ENCODE peak calls at places on chromosomes 4 and X, in six cellular contexts. E is HCT116, L is fibroblast of lung, K is cardiac muscle cell, T is SK-N-SH, J is Peyer's patch. Y is an unnamed sample.

GRCh38 chrX:109352121-109352556 is 129.7 kb downstream of the GUCY2F start:
- DNase-seq in T (no peak), E (no peak), K (no peak), L (peak; percentile 63), J (no peak), Y (no peak)

GRCh38 chr4:100848865-100849264 is 331.0 kb upstream of the EMCN start:
- DNase-seq in K (peak; percentile 10), T (no peak), L (no peak), E (peak; percentile 38), J (no peak), Y (no peak)

GRCh38 chr4:73776363-73776762 is 36.0 kb downstream of the CXCL8 start:
- DNase-seq in T (no peak), J (no peak), E (no peak), K (no peak), L (peak; percentile 94), Y (no peak)

GRCh38 chr4:75385139-75385538 is 129.1 kb downstream of the RCHY1 start:
- DNase-seq in K (no peak), T (no peak), L (no peak), E (no peak), J (no peak), Y (no peak)

GRCh38 chrX:49071877-49072711 is 1.7 kb downstream of the PRAF2 start:
- DNase-seq in T (peak; percentile 71), E (no peak), L (peak; percentile 79), J (no peak), K (no peak), Y (no peak)

GRCh38 chr4:13534344-13535063 is 9.8 kb downstream of the NKX3-2 start:
- DNase-seq in L (no peak), K (no peak), T (peak; percentile 20), J (no peak), E (no peak), Y (no peak)

GRCh38 chr4:3655485-3656429 is 110.4 kb upstream of the ADRA2C start:
- DNase-seq in E (no peak), L (no peak), K (no peak), J (no peak), T (no peak), Y (no peak)

GRCh38 chrX:95893632-95894031 is 791.0 kb upstream of the DIAPH2 start:
- DNase-seq in L (peak; percentile 98), E (no peak), T (no peak), J (no peak), K (no peak), Y (no peak)

GRCh38 chrX:153226344-153227190 is 47.5 kb downstream of the MAGEA1 start:
- DNase-seq in J (no peak), L (peak; percentile 76), E (peak; percentile 67), K (peak; percentile 53), T (no peak), Y (peak; percentile 87)

GRCh38 chr4:81084029-81084428 is 53.5 kb downstream of the BMP3 start:
- DNase-seq in L (peak; percentile 53), J (no peak), K (no peak), E (no peak), T (no peak), Y (peak; percentile 18)
- TF ChIP-seq CTCF in L (peak; percentile 28), J (peak; percentile 57), K (peak; percentile 48), E (peak; percentile 19), T (no peak), Y (no peak)

DNA sequence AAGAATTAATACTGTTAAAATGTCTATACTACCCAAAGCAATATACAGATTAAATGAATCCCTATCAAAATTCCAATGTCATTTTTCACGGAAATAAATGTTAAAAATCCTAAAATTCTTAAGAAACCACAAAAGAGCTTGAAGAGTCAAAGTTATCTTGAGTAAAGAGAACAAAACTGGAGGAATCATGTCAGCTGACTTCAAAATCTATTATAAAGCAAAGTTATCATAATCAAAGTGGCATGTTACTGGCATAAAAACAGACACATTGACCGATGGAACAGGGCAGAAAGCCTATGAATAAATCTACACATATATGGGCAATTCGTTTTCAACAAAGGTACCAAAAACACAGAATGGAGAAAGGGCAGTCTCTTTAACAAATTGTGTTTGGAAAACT is 579.0 kb downstream of the INPP4B start:
- DNase-seq in J (no peak), T (no peak), L (no peak), E (no peak), K (no peak), Y (no peak)
- H3K27ac ChIP-seq in J (no peak overlapping the region), T (no peak overlapping the region), L (no peak overlapping the region), E (no peak overlapping the region), K (no peak overlapping the region), Y (no peak overlapping the region)

GRCh38 chr4:22093126-22093525 is 144.6 kb upstream of the KCNIP4 start:
- DNase-seq in E (no peak), L (no peak), T (no peak), K (no peak), J (no peak), Y (no peak)

GRCh38 chr4:22094217-22094616 is 145.6 kb upstream of the KCNIP4 start:
- DNase-seq in E (no peak), T (no peak), J (no peak), K (no peak), L (no peak), Y (no peak)

GRCh38 chr4:22090655-22091350 is 142.2 kb upstream of the KCNIP4 start:
- DNase-seq in L (peak; percentile 37), E (no peak), K (peak; percentile 31), J (no peak), T (no peak), Y (no peak)

GRCh38 chr4:22091906-22092305 is 143.3 kb upstream of the KCNIP4 start:
- DNase-seq in L (no peak), J (no peak), E (no peak), T (no peak), K (no peak), Y (no peak)

GRCh38 chr4:22091351-22091731 is 142.8 kb upstream of the KCNIP4 start:
- DNase-seq in K (no peak), J (no peak), L (no peak), T (no peak), E (no peak), Y (no peak)
- TF ChIP-seq CTCF in K (no peak), J (no peak), L (no peak), T (peak; percentile 22), E (no peak), Y (no peak)

GRCh38 chr4:7735395-7735794 is 204.3 kb downstream of the AFAP1 start:
- DNase-seq in T (no peak), L (no peak), K (no peak), J (no peak), E (no peak), Y (no peak)

GRCh38 chr4:7735961-7736360 is 203.7 kb downstream of the AFAP1 start:
- DNase-seq in J (no peak), T (no peak), E (no peak), K (no peak), L (no peak), Y (no peak)

GRCh38 chr4:7733801-7734650 is 205.6 kb downstream of the AFAP1 start:
- DNase-seq in L (no peak), K (no peak), J (no peak), E (no peak), T (no peak), Y (no peak)

GRCh38 chr4:7733201-7733600 is 206.5 kb downstream of the AFAP1 start:
- DNase-seq in T (no peak), E (no peak), K (no peak), J (no peak), L (no peak), Y (no peak)

DNA sequence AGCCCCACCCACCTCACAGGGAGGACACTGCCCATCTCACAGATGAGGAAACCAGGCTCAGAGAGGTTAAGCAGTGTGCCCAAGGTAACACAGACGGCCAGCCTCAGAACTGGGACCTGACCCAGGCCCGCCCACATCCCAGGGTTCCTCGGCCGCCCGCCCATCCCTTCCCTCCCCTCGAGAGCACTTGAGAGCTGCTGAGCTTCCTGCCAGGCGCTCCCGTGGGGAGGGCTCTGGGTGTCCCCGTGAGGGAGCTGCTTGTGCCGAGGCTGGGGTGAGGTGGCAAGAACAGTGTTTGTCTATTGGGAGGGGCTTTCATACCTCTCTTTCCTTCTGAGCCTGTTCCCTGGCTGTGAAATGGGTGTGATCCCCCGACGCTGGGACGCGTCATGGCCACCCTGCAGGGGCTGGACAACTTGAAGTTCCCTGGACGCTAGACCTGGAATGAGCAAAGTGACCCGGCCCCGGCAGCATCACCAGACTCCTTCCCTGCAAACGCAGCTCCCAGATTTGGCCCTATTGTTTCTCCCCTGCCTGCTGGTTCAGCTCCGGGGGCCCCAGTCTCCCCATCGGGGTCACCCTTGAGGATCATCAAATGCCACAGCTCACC is 204.9 kb downstream of the AFAP1 start:
- DNase-seq in K (no peak), J (no peak), T (no peak), L (no peak), E (no peak), Y (no peak)
- H3K27ac ChIP-seq in K (no peak overlapping the region), J (no peak overlapping the region), T (no peak overlapping the region), L (no peak overlapping the region), E (no peak overlapping the region), Y (no peak overlapping the region)

GRCh38 chr4:8585721-8586161 is 5.5 kb downstream of the GPR78 start:
- DNase-seq in L (no peak), K (no peak), T (no peak), J (no peak), E (no peak), Y (no peak)

GRCh38 chr4:8583655-8584025 is 3.4 kb downstream of the GPR78 start:
- DNase-seq in K (no peak), T (no peak), J (no peak), L (no peak), E (no peak), Y (no peak)

GRCh38 chr4:8586246-8586645 is 6.1 kb downstream of the GPR78 start:
- DNase-seq in T (no peak), K (no peak), E (no peak), L (no peak), J (no peak), Y (no peak)

GRCh38 chr4:8586671-8587468 is 5.7 kb upstream of the CPZ start:
- DNase-seq in L (no peak), E (no peak), T (no peak), J (no peak), K (no peak), Y (no peak)

DNA sequence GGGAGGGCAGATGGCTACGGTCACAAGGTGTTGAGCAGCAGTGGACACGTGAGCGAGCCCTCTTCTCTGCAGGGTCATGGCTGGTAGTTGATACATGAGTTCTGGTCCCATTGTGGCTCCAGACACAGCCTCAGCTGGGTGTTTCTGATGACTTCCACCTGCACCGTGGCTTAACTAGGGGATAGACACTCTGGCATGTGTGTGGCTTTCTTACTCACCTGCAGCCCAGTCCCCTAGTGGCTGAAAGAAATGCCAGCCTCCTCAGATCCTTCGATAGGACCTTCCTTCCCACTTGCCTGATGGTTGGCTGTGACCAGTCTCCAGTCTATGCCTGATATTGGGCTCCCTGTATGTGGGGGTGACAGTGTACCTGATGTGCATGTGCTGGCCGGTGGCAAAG is 5.0 kb downstream of the GPR78 start:
- DNase-seq in E (no peak), K (no peak), T (no peak), J (no peak), L (no peak), Y (no peak)
- TF ChIP-seq CTCF in E (peak; percentile 66), K (no peak), T (no peak), J (no peak), L (peak; percentile 1), Y (no peak)

DNA sequence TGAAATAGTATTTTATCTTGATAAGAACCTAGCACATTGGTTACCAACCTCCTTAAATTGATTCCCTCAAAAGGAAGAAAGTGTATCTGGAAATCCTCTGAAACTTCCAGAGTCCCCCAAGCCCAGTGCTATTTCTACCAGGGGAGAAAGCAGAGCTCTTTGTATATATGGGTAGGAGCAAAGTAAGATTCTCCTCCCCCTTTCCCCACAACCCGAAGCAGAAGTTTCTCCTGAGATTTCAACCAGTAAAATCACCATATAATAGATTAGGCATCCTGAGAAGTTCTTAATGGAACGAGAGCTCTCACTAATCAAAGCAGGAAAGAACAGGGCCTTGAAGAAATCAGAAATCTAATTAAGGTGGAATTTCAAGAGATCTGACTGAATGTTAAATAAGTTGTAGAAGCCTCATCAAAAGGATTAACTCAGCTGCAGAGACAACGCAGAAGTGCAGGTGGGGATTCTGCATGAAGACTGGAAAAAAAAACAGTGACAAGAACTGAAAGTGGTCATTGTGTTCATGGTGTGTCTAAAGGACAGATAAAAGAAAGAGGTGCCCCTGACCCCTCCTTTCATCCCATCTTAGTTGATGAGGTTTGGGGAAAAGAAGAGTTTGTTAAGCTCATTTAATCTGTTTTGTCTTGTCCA is 39.1 kb downstream of the VSIG4 start:
- DNase-seq in J (no peak), L (no peak), T (no peak), K (no peak), E (no peak), Y (no peak)
- H3K27ac ChIP-seq in J (no peak overlapping the region), L (no peak overlapping the region), T (no peak overlapping the region), K (no peak overlapping the region), E (no peak overlapping the region), Y (no peak overlapping the region)

Y was measured in RWPE1.